ENCODE peak calls at places on chromosome 20, in eight cellular contexts. Q, L, A, M, U, J, Z and G are unnamed samples.
A peak's percentile ranks its signal among the peaks of the same experiment; 100 is the strongest.

GRCh38 chr20:31987744-31988143 is 19.8 kb downstream of the XKR7 start:
- DNase-seq in Q (no peak), L (no peak), A (no peak), M (peak; percentile 82), U (no peak), J (no peak), Z (no peak), G (no peak)

GRCh38 chr20:45104786-45105185 is 3.9 kb upstream of the KCNS1 start:
- DNase-seq in Q (no peak), L (no peak), A (no peak), M (no peak), U (no peak), J (no peak), Z (no peak), G (peak; percentile 71)

GRCh38 chr20:44566018-44566417 is 16.4 kb upstream of the PKIG start:
- DNase-seq in Q (no peak), L (no peak), A (no peak), M (no peak), U (no peak), J (no peak), Z (no peak), G (no peak)

GRCh38 chr20:37901667-37902503 is 1.0 kb upstream of the VSTM2L start:
- DNase-seq in Q (no peak), L (peak; percentile 4), A (no peak), M (peak; percentile 89), U (peak; percentile 26), J (peak; percentile 64), Z (no peak), G (peak; percentile 33)

GRCh38 chr20:60037120-60037499 is 78.9 kb downstream of the CDH26 start:
- DNase-seq in Q (no peak), L (no peak), A (no peak), M (peak; percentile 32), U (no peak), J (no peak), Z (no peak), G (no peak)

GRCh38 chr20:34872604-34873224 is at the start of gene GGT7:
- DNase-seq in Q (peak; percentile 89), L (peak; percentile 35), A (peak; percentile 85), M (peak; percentile 72), U (peak; percentile 92), J (peak; percentile 97), Z (peak; percentile 89), G (no peak)

GRCh38 chr20:53623454-53624206 is 30.0 kb upstream of the ZNF217 start:
- DNase-seq in Q (no peak), L (no peak), A (no peak), M (peak; percentile 88), U (peak; percentile 41), J (peak; percentile 66), Z (no peak), G (peak; percentile 62)

GRCh38 chr20:5504061-5504739 is 187.4 kb upstream of the PROKR2 start:
- DNase-seq in Q (peak; percentile 72), L (no peak), A (no peak), M (no peak), U (no peak), J (peak; percentile 96), Z (no peak), G (no peak)

GRCh38 chr20:41125530-41126457 is 11.5 kb upstream of the PLCG1 start:
- DNase-seq in Q (no peak), L (no peak), A (no peak), M (no peak), U (no peak), J (no peak), Z (no peak), G (no peak)

GRCh38 chr20:20327756-20328155 is 40.1 kb upstream of the INSM1 start:
- DNase-seq in Q (no peak), L (no peak), A (no peak), M (peak; percentile 6), U (no peak), J (no peak), Z (no peak), G (peak; percentile 6)

GRCh38 chr20:25283221-25283951 is 35.5 kb downstream of the PYGB start:
- DNase-seq in Q (peak; percentile 44), L (no peak), A (no peak), M (no peak), U (no peak), J (no peak), Z (no peak), G (no peak)

GRCh38 chr20:13839421-13840092 is 54.7 kb downstream of the NDUFAF5 start:
- DNase-seq in Q (no peak), L (no peak), A (no peak), M (no peak), U (no peak), J (no peak), Z (no peak), G (peak; percentile 61)

GRCh38 chr20:52180167-52180840 is 11.3 kb downstream of the ZFP64 start:
- DNase-seq in Q (no peak), L (no peak), A (no peak), M (no peak), U (no peak), J (no peak), Z (no peak), G (no peak)

GRCh38 chr20:17693534-17694001 is 6.2 kb upstream of the BANF2 start:
- DNase-seq in Q (no peak), L (no peak), A (no peak), M (no peak), U (no peak), J (no peak), Z (no peak), G (no peak)

GRCh38 chr20:53957421-53958172 is 112.8 kb downstream of the BCAS1 start:
- DNase-seq in Q (no peak), L (no peak), A (no peak), M (no peak), U (no peak), J (no peak), Z (no peak), G (no peak)

GRCh38 chr20:16179919-16180318 is 393.3 kb downstream of the KIF16B start:
- DNase-seq in Q (no peak), L (no peak), A (no peak), M (no peak), U (no peak), J (no peak), Z (no peak), G (no peak)

GRCh38 chr20:13333036-13333435 is 112.0 kb downstream of the ISM1 start:
- DNase-seq in Q (no peak), L (no peak), A (no peak), M (no peak), U (no peak), J (no peak), Z (no peak), G (no peak)

GRCh38 chr20:58017237-58017969 is 211.1 kb downstream of the ANKRD60 start:
- DNase-seq in Q (no peak), L (peak; percentile 89), A (no peak), M (peak; percentile 94), U (peak; percentile 16), J (no peak), Z (no peak), G (peak; percentile 80)

GRCh38 chr20:1651268-1651667 is 6.3 kb downstream of the SIRPG start:
- DNase-seq in Q (no peak), L (no peak), A (no peak), M (no peak), U (no peak), J (no peak), Z (no peak), G (no peak)

GRCh38 chr20:32297439-32297838 is 20.0 kb downstream of the KIF3B start:
- DNase-seq in Q (no peak), L (no peak), A (no peak), M (no peak), U (no peak), J (no peak), Z (no peak), G (no peak)

GRCh38 chr20:16107172-16107870 is 465.9 kb downstream of the KIF16B start:
- DNase-seq in Q (no peak), L (no peak), A (no peak), M (no peak), U (no peak), J (no peak), Z (no peak), G (no peak)

GRCh38 chr20:6562111-6562510 is 205.4 kb upstream of the BMP2 start:
- DNase-seq in Q (no peak), L (no peak), A (no peak), M (no peak), U (no peak), J (no peak), Z (no peak), G (no peak)